ENCODE peak calls at places on chromosomes 7 and 10, in four cellular contexts. B, R, A and C are unnamed samples.
A peak's percentile ranks its signal among the peaks of the same experiment; 100 is the strongest.

GRCh38 chr7:816751-817671 is 15.3 kb upstream of the SUN1 start:
- DNase-seq in R (no peak), B (no peak), A (peak; percentile 38), C (peak; percentile 43)

GRCh38 chr10:131076341-131076740 is 235.2 kb downstream of the TCERG1L start:
- DNase-seq in B (no peak), R (no peak), A (no peak), C (no peak)

GRCh38 chr7:70134029-70134445 is 535.8 kb downstream of the AUTS2 start:
- DNase-seq in B (no peak), A (no peak), R (no peak), C (no peak)

GRCh38 chr7:150368884-150369739 is 490 bp downstream of the REPIN1 start:
- DNase-seq in B (peak; percentile 90), R (peak; percentile 63), A (peak; percentile 72), C (no peak)

GRCh38 chr10:61721431-61721830 is 58.7 kb downstream of the CABCOCO1 start:
- DNase-seq in A (no peak), R (no peak), B (no peak), C (no peak)

GRCh38 chr10:8369666-8370065 is 315.2 kb downstream of the GATA3 start:
- DNase-seq in B (no peak), A (no peak), R (no peak), C (no peak)

GRCh38 chr10:26805567-26806245 is 55.1 kb downstream of the ABI1 start:
- DNase-seq in B (peak; percentile 11), R (no peak), A (no peak), C (no peak)

GRCh38 chr10:1124796-1125195 is 68.6 kb downstream of the WDR37 start:
- DNase-seq in B (no peak), R (no peak), A (no peak), C (no peak)

GRCh38 chr10:96125142-96125515 is 5.0 kb upstream of the ZNF518A start:
- DNase-seq in A (no peak), B (no peak), R (no peak), C (no peak)

GRCh38 chr10:96129387-96130325 is at the start of gene ZNF518A:
- DNase-seq in R (peak; percentile 94), B (peak; percentile 63), A (peak; percentile 94), C (peak; percentile 65)

GRCh38 chr10:96124230-96125141 is 5.6 kb upstream of the ZNF518A start:
- DNase-seq in B (peak; percentile 62), R (peak; percentile 51), A (peak; percentile 61), C (no peak)

GRCh38 chr10:96133135-96133534 is 3.0 kb downstream of the ZNF518A start:
- DNase-seq in A (no peak), B (peak; percentile 25), R (no peak), C (no peak)

DNA sequence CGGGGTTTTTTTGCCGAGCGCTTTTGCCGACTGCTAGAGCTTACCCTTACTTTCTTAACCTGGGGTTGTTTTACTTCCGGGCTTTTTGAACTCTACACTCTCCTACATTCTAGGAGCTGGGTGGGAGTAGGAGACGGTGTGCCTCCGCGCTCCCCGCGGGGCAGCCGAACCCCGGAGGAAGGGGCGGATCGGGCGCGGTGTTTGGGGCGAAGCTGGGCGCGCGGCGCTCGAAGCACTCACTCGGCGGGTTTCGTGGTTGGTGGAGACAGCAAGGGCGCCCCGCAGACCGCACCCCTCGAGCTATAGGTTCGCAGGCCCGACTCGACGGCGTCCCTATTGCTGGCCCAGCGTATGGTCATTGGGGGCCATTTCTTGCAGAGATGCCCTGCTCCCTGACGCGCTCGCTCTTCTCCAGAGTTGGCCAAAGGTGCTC is 245 bp downstream of the ZNF518A start:
- DNase-seq in B (peak; percentile 73), A (peak; percentile 58), R (peak; percentile 71), C (peak; percentile 58)
- TF ChIP-seq POLR2A in B (peak; percentile 71), A (peak; percentile 0), R (no peak), C (peak; percentile 79)

DNA sequence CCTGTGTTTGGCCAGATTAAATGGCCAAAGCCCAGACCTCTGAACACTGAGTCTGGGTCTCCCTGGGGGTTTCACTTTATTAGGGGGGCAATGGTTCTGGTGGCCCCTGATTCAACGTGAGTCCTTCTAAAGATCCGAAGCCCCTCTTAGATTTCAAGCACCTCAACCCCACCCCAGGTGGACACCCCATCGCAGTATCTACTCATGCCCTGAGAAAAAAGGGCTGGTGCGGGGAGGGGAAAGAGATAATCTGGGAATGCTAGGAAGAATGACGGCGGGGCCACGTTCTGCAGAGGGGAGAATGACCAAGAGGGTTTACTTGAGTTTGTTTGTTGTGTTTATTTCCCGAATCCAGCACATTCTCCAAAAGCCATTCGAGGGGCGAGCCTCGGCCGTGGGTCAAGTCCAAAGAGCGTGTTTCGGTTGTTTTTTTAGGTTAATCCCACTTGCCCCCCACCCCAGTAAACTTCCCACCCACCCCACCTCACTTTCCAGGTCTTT is 832 bp downstream of the PDLIM1 start:
- DNase-seq in R (no peak), A (no peak), B (no peak), C (no peak)
- TF ChIP-seq POLR2A in R (no peak), A (no peak), B (no peak), C (no peak)

GRCh38 chr10:72274730-72275350 is 1.1 kb downstream of the DDIT4 start:
- DNase-seq in A (peak; percentile 80), B (no peak), R (peak; percentile 78), C (peak; percentile 66)
- TF ChIP-seq POLR2A in A (no peak), B (no peak), R (no peak), C (no peak)

DNA sequence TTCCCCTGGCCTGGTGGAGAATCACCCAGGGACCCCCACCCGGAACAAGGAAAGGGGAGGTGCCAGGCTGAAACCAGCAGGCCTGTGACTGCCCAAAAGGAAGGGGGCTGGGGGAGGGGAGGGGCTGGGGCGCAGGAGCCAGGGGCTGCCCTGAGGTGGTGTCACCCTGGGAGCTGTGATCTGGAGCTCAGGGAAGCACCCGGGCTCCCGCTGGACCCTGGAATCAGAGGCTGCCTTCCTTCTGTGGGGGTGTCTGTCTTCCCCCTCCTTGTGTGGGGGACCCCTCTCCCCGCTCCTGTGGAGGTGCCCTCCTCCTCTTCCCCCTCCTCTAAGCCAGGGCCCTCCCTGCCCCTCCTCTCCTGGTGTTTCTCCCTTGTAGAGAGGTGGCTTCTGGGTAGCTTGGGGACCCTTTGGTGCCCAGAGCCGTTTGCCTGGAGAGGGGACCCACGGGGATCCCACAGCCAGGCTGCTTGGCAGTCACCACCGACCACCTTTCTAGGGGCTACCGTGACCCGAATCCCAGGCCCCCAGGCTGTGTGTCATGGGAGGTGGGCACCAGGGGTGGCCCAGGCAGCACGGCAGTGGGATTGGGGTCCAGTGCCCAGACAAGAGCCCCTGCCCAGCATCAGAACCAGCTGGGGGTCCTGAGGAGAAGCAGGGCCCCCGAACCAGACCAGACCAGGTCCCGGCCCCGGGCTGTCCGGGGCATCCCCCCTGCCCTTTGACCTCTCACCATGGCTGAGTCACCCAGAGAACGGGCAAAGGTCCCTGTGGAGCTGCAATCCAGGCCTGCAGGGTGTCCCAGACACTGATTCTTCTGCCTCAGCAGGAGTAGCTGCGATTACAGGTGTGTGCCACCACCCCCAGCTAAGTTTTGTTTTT is 704 bp downstream of the PRAP1 start:
- DNase-seq in B (no peak), A (no peak), R (no peak), C (no peak)
- TF ChIP-seq POLR2A in B (no peak), A (no peak), R (no peak), C (no peak)

GRCh38 chr7:44638611-44639557 is 32.5 kb downstream of the OGDH start:
- DNase-seq in R (peak; percentile 77), A (peak; percentile 61), B (peak; percentile 94), C (peak; percentile 71)

GRCh38 chr7:44639701-44640321 is 33.4 kb downstream of the OGDH start:
- DNase-seq in A (peak; percentile 50), R (no peak), B (peak; percentile 79), C (no peak)

GRCh38 chr7:44636041-44636580 is 29.7 kb downstream of the OGDH start:
- DNase-seq in R (no peak), A (no peak), B (no peak), C (no peak)

GRCh38 chr7:44636926-44637325 is 30.5 kb downstream of the OGDH start:
- DNase-seq in B (no peak), A (no peak), R (no peak), C (no peak)

DNA sequence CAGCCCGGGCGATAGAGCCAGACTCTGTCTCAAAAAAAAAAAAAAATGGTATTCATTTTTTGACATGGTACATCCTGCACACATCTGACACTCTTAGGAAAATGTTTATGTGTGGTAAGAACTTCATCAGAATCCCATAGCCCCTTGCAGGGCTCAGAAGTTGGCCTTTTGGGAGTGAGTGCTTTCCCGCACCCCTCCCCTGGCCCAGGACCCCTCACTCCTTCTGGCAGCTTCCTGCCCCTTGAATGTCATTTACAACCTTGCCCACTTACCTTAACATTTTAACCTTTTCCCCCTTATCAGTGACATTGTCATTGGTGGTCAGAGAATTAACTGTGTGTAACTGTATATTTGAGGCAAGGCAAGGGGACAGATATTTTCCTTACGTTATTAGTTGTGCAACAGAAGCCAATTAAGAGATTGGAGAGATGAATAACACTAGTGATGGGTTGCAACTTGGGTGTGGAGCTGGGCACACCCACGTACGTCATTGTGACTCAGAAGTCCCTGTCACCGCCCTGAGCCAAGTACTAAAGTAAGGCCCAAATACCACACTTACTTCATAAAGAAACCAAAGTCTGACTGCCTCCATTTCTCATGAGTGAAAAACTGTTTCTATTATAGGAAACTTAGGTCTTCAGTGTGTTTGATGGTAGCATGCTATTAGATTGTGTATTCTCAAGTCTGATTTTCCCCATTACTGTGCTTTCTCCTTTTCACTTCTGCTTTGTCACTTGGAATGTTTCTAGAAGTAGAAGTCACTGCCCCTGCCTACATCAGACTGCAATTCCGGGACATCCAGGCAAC is 31.6 kb downstream of the OGDH start:
- DNase-seq in B (peak; percentile 70), R (peak; percentile 62), A (no peak), C (no peak)
- TF ChIP-seq POLR2A in B (no peak), R (no peak), A (no peak), C (no peak)

GRCh38 chr10:103696411-103697145 is 158.8 kb downstream of the SH3PXD2A start:
- DNase-seq in R (peak; percentile 44), A (no peak), B (peak; percentile 100), C (peak; percentile 85)
- TF ChIP-seq POLR2A in R (no peak), A (no peak), B (peak; percentile 46), C (no peak)

DNA sequence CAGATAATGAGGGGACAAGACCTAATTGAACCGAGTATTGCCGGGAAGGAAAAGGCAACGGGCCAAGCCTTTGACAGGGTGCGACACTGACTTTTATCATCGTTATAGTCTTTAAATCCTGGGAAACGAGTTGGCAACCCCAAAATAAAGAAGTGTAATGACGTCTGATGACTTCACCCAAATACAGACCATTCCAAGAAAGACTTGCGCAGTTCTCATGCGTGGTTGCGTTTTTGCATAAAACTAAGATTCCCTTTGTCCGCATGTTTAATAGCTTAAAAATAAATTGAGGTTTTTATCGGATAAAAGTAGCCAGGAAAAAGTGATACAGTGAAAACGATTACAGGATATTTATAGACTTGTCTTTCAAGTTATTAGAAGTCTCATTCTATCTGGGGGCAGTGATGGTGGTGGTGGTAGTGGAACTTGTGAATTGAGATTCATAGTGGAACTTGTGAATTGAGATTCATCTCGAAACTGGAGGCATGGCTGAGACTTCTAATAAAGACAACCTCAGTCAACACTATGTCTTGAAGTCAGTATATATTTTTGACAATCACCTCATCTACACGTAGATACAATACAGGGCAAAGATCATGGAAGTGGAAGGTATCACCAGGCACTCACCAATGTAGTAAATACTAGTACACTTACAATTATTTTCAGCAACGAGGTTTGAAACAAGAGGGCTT is 1.2 kb upstream of the NAMPT start:
- DNase-seq in R (no peak), A (no peak), B (no peak), C (no peak)
- TF ChIP-seq POLR2A in R (no peak), A (no peak), B (no peak), C (no peak)